ENCODE peak calls at places on chromosomes 2 and 18, in four cellular contexts. A is lower lobe of right lung, M is heart right ventricle, X is H9. S is an unnamed sample. For H3K4me1, the result is how much of the 10 kb centered on the place peaks cover.

GRCh38 chr2:64860321-64860751 is 128.9 kb upstream of the SLC1A4 start:
- DNase-seq in X (no peak), A (no peak), M (peak), S (peak)

GRCh38 chr2:7849027-7849426 is 832.8 kb upstream of the ID2 start:
- DNase-seq in M (no peak), X (no peak), A (no peak), S (no peak)

GRCh38 chr18:9233771-9234440 is 97.3 kb downstream of the ANKRD12 start:
- DNase-seq in M (no peak), X (peak), A (no peak), S (no peak)

GRCh38 chr2:100853909-100854810 is 34.2 kb downstream of the NPAS2 start:
- DNase-seq in A (peak), M (no peak), X (no peak), S (no peak)

GRCh38 chr2:226984461-226985226 is 148.8 kb downstream of the RHBDD1 start:
- DNase-seq in M (no peak), X (no peak), A (no peak), S (no peak)

GRCh38 chr18:22094375-22094767 is 75.0 kb upstream of the GATA6 start:
- DNase-seq in M (no peak), X (no peak), A (no peak), S (no peak)

GRCh38 chr2:241751776-241752175 is 17.3 kb downstream of the D2HGDH start:
- DNase-seq in A (no peak), M (no peak), X (no peak), S (no peak)

GRCh38 chr2:12412898-12413305 is 303.8 kb upstream of the TRIB2 start:
- DNase-seq in X (no peak), M (no peak), A (no peak), S (no peak)

GRCh38 chr2:239225921-239226561 is 174.8 kb downstream of the HDAC4 start:
- DNase-seq in X (no peak), A (no peak), M (no peak), S (no peak)

GRCh38 chr2:152566034-152566727 is 151.1 kb downstream of the PRPF40A start:
- DNase-seq in M (no peak), X (no peak), A (no peak), S (no peak)

GRCh38 chr18:8797206-8797605 is 91.8 kb downstream of the MTCL1 start:
- DNase-seq in X (no peak), M (no peak), A (no peak), S (peak)

GRCh38 chr2:8115451-8115850 is 566.4 kb upstream of the ID2 start:
- DNase-seq in X (no peak), A (no peak), M (no peak), S (no peak)

GRCh38 chr2:59276033-59276432 is 1034.9 kb upstream of the FANCL start:
- DNase-seq in M (no peak), A (no peak), X (peak), S (no peak)

GRCh38 chr18:1511619-1512311 is 607.1 kb downstream of the ADCYAP1 start:
- DNase-seq in M (no peak), X (no peak), A (no peak), S (no peak)

GRCh38 chr2:43363086-43363485 is 136.7 kb upstream of the ZFP36L2 start:
- DNase-seq in M (no peak), A (no peak), X (no peak), S (no peak)

GRCh38 chr2:235857613-235858012 is 310.6 kb downstream of the GBX2 start:
- DNase-seq in A (no peak), M (no peak), X (no peak), S (no peak)

GRCh38 chr2:173631123-173631450 is 276.4 kb downstream of the CDCA7 start:
- DNase-seq in M (peak), X (no peak), A (no peak), S (no peak)

GRCh38 chr2:58089081-58089480 is 42.5 kb downstream of the VRK2 start:
- DNase-seq in A (no peak), M (no peak), X (no peak), S (no peak)

GRCh38 chr18:43193336-43193735 is 77.9 kb upstream of the RIT2 start:
- DNase-seq in M (no peak), X (no peak), A (no peak), S (no peak)

GRCh38 chr18:57569133-57569532 is 17.4 kb downstream of the FECH start:
- DNase-seq in X (no peak), M (no peak), A (no peak), S (no peak)

DNA sequence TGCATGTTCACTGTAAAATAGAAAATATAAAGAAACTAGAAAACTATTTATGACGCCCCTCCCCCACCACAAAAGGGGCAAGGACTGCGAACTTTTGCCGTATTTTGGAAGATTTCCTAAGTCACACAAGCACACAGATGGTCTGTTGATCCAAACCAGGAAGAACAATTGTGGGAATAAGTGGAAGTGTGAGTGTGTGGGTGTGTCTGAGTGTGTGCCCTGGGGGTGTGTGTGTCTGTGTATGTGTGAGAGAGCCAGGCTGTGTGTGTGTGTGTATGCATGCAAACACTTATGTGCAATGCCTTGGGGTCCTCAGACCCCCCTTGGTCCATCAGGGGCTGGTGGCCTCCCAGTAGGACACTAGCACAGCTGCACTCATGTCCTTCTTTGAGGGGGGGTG is 43.1 kb downstream of the HPCAL1 start:
- DNase-seq in A (peak), X (no peak), M (no peak), S (no peak)
- H3K4me1 ChIP-seq in A (half or more), X (under half), M (half or more), S (under half)

GRCh38 chr2:197209274-197209673 is 101.3 kb downstream of the ANKRD44 start:
- DNase-seq in M (no peak), X (no peak), A (no peak), S (no peak)

GRCh38 chr2:197210450-197210849 is 100.1 kb downstream of the ANKRD44 start:
- DNase-seq in X (no peak), M (no peak), A (no peak), S (no peak)

GRCh38 chr2:197212344-197213262 is 98.0 kb downstream of the ANKRD44 start:
- DNase-seq in M (no peak), A (no peak), X (no peak), S (no peak)

GRCh38 chr2:197209742-197210408 is 100.7 kb downstream of the ANKRD44 start:
- DNase-seq in A (peak), M (no peak), X (no peak), S (no peak)

DNA sequence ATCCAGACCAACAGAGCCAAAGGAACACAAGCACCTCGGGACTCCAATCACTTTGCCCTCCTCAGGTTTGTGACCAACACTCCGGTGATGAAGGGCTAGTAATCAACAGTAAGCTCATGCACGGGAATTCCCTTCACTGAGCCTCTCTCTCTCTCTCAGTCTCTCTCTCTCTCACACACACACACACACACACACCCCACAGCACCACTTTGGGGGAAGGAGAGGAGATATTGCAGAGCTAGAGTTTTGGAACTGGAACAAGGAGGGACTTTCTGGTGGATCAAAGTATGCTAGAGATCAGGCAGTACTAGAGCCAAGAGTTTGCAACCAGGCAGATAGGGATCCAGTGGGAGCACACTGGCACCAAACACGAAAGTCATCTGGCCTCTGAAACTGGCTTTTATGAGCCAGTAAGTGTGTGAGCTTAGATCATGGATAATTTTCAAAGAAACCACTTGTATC is 98.7 kb downstream of the ANKRD44 start:
- DNase-seq in A (no peak), M (no peak), X (no peak), S (no peak)
- H3K4me1 ChIP-seq in A (half or more), M (half or more), X (under half), S (under half)

GRCh38 chr2:113285816-113286215 is 7.1 kb upstream of the PAX8 start:
- DNase-seq in A (no peak), X (no peak), M (no peak), S (no peak)
- H3K4me1 ChIP-seq in A (under half), X (under half), M (under half), S (under half)

DNA sequence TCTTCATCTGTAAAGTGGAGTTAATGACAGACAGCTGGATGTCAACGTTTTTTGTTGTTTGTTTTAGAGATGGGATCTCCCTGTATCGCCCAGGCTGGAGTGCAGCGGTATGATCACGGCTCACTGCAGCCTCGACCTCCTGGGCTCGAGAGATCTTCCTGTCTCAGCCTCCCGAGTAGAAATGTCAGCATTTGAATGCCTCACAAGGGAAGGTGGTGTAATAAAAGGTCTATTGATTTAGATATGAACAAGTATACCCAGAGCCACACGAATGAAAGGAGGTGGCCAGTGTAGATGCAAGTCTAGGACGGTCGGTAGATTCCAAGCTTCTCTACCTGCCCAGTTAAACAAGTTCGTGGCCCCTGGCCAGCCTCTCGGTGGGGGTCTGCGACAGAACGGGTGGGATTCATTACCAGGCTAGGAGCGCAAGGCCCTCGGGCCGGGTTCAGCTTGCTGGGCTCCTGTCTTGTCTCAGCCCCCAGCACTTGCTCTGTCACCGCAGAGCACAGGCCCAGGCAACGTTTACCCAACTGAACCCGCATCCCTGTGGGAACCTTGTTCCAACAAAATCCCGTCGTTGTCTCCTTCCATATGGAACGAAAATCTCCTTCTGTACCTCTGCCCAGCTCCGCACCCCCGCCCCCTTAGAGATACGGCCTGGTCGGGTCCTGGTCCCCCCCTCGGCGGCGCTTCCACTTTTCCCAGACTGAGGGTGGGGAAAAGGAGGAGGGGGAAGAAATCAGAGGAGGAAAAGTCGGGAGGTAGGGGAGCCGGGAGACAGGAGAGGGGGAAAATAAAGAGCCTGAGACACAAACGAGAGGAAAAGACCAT is 2.0 kb upstream of the EMX1 start:
- DNase-seq in M (no peak), X (peak), A (no peak), S (no peak)
- H3K4me1 ChIP-seq in M (half or more), X (under half), A (under half), S (under half)

DNA sequence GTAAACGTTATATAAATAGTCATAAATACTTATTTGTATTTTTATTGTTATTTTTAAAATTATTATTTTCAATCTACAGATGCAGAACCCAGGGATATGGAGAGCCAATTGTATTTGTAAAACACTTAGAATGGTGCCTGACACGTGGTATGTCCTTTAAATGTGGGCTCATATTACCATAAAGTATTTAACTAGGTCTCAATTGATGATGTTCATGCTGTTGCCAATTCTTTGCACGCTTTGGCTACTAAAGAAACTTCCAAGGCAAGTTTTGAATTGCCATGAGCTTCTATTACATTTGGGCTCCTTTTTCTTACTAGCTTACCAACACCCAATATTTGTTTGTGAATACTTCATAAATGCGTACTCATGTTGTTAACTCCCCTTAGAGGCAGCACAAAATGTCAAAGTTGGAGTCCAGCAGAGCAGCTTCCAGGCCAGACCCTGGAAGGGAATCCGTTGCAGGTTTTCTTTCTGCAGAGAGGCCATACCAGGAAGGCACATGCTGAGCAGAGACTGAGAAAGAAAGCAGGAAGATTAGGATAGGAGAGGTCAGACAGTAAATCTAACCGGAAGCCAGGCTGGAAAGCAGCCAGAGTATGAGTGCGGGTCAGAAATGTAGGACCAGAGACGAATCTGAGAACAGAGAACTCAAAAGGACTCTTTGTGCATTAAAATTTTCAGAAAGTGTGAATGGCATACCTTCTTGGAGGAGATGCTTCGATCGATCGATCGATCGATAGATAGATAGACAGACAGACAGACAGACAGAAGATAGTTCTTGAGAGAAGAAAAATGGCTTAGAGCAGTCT is 4.2 kb upstream of the NOSTRIN start:
- DNase-seq in X (peak), M (peak), A (no peak), S (peak)
- H3K4me1 ChIP-seq in X (under half), M (under half), A (under half), S (under half)